ENCODE peak calls at places on chromosomes 16 and 17, in six cellular contexts. N is vagina, L is heart left ventricle, Z is K562, B is GM23338, T is Panc1. X is an unnamed sample.

GRCh38 chr16:12518238-12519004 is 285.3 kb downstream of the CPPED1 start:
- DNase-seq in L (no peak), B (no peak), T (no peak), Z (no peak), N (no peak), X (no peak)

GRCh38 chr16:55012362-55012761 is 81.7 kb downstream of the IRX5 start:
- DNase-seq in T (no peak), L (no peak), B (no peak), N (no peak), Z (no peak), X (no peak)

GRCh38 chr16:52861614-52862022 is 191.1 kb downstream of the CHD9NB start:
- DNase-seq in B (peak; percentile 71), N (no peak), T (no peak), L (no peak), Z (no peak), X (peak; percentile 7)

GRCh38 chr16:89847056-89847929 is 19.0 kb downstream of the SPIRE2 start:
- DNase-seq in N (no peak), L (no peak), T (no peak), B (no peak), Z (no peak), X (no peak)

GRCh38 chr16:55418586-55418985 is 60.4 kb upstream of the MMP2 start:
- DNase-seq in Z (no peak), T (no peak), B (peak; percentile 35), L (no peak), N (no peak), X (no peak)

GRCh38 chr17:31674717-31675349 is 184.2 kb downstream of the COPRS start:
- DNase-seq in Z (no peak), N (no peak), T (no peak), B (no peak), L (no peak), X (peak; percentile 61)

GRCh38 chr16:14600164-14600563 is 29.9 kb downstream of the PARN start:
- DNase-seq in T (peak; percentile 17), N (no peak), L (no peak), Z (peak; percentile 15), B (peak; percentile 60), X (no peak)

GRCh38 chr17:35684046-35684802 is 47.2 kb upstream of the RASL10B start:
- DNase-seq in T (no peak), L (no peak), B (peak; percentile 63), Z (no peak), N (no peak), X (peak; percentile 31)

GRCh38 chr16:31452631-31453106 is 6.6 kb upstream of the ARMC5 start:
- DNase-seq in T (no peak), L (no peak), Z (peak; percentile 71), B (peak; percentile 42), N (no peak), X (no peak)

GRCh38 chr17:77423589-77424451 is 283.1 kb downstream of the SEC14L1 start:
- DNase-seq in T (peak; percentile 69), L (peak; percentile 84), Z (no peak), B (no peak), N (no peak), X (peak; percentile 88)

GRCh38 chr16:66952430-66953139 is 8.5 kb upstream of the CES3 start:
- DNase-seq in L (no peak), T (no peak), B (no peak), N (no peak), Z (no peak), X (no peak)

GRCh38 chr17:12998461-12998860 is 19.4 kb downstream of the ELAC2 start:
- DNase-seq in T (no peak), B (no peak), Z (no peak), N (no peak), L (no peak), X (no peak)

GRCh38 chr17:49680314-49680713 is 2.4 kb upstream of the SPOP start:
- DNase-seq in Z (no peak), L (no peak), T (no peak), N (no peak), B (no peak), X (no peak)

GRCh38 chr16:56988161-56988947 is 1.0 kb upstream of the NLRC5 start:
- DNase-seq in T (no peak), L (no peak), Z (no peak), B (no peak), N (no peak), X (no peak)

GRCh38 chr17:80512233-80512632 is 32.4 kb upstream of the RPTOR start:
- DNase-seq in N (no peak), T (no peak), L (no peak), Z (no peak), B (no peak), X (no peak)

GRCh38 chr17:40490289-40490853 is 11.1 kb downstream of the TNS4 start:
- DNase-seq in T (no peak), B (peak; percentile 70), N (no peak), Z (peak; percentile 32), L (no peak), X (peak; percentile 27)

GRCh38 chr17:68431661-68432071 is 25.6 kb downstream of the WIPI1 start:
- DNase-seq in B (peak; percentile 79), N (no peak), T (no peak), L (no peak), Z (no peak), X (no peak)

GRCh38 chr16:27748868-27749546 is 199.1 kb downstream of the KATNIP start:
- DNase-seq in L (no peak), T (no peak), Z (peak; percentile 89), N (no peak), B (peak; percentile 77), X (peak; percentile 70)

GRCh38 chr17:45574376-45574775 is 83.9 kb upstream of the PLEKHM1 start:
- DNase-seq in N (no peak), T (no peak), L (no peak), B (no peak), Z (peak; percentile 5), X (no peak)

GRCh38 chr17:48074322-48075054 is 26.3 kb downstream of the NFE2L1 start:
- DNase-seq in T (peak; percentile 53), B (peak; percentile 92), Z (peak; percentile 53), L (peak; percentile 80), N (no peak), X (peak; percentile 89)

GRCh38 chr17:82023447-82024241 is 539 bp downstream of the LRRC45 start:
- DNase-seq in B (peak; percentile 69), T (no peak), L (no peak), N (no peak), Z (no peak), X (no peak)

GRCh38 chr17:47916489-47917208 is 20.6 kb downstream of the SP2 start:
- DNase-seq in N (no peak), L (no peak), B (no peak), Z (no peak), T (no peak), X (no peak)

GRCh38 chr16:50099957-50100648 is 34.3 kb downstream of the HEATR3 start:
- DNase-seq in N (no peak), B (no peak), T (no peak), L (no peak), Z (no peak), X (no peak)

GRCh38 chr17:69607162-69607834 is 192.8 kb downstream of the MAP2K6 start:
- DNase-seq in T (no peak), B (peak; percentile 80), L (peak; percentile 76), N (no peak), Z (peak; percentile 21), X (no peak)

GRCh38 chr16:84334058-84334457 is 34.3 kb upstream of the ATP2C2 start:
- DNase-seq in T (no peak), B (no peak), L (no peak), Z (no peak), N (no peak), X (no peak)

GRCh38 chr16:89700649-89701424 is 668 bp downstream of the SPATA2L start:
- DNase-seq in T (no peak), Z (peak; percentile 69), N (no peak), B (peak; percentile 81), L (no peak), X (no peak)

GRCh38 chr16:47523342-47524006 is 62.3 kb downstream of the PHKB start:
- DNase-seq in B (peak; percentile 24), N (no peak), L (no peak), Z (no peak), T (no peak), X (no peak)

GRCh38 chr17:55466671-55467070 is 44.6 kb downstream of the SMIM36 start:
- DNase-seq in Z (no peak), T (no peak), B (peak; percentile 57), N (no peak), L (no peak), X (peak; percentile 72)
- H3K4me3 ChIP-seq in Z (no peak overlapping the region), T (no peak overlapping the region), B (peak overlapping the region; percentile 31), N (no peak overlapping the region), L (no peak overlapping the region), X (no peak overlapping the region)

DNA sequence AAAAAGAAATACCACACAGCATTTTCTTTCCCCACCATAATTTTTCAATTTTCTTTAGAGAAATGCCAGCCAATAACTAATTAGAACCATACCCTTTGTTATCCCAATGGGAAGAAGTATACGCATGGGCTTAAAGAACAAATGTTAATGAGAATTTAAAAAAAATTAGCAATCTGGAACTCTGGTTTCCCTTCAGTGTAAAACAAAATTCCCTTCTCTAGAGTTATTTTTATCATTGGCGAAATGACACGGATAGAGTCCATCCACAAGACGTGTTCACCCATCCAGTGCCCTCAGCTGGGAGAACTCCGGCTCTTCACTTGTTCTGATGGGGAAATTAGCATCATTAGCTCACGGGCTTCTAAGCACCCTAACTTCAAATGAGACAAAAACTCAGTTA is 3.3 kb downstream of the NXN start:
- DNase-seq in T (no peak), Z (no peak), L (no peak), B (no peak), N (no peak), X (no peak)
- H3K4me3 ChIP-seq in T (peak overlapping the region; percentile 69), Z (no peak overlapping the region), L (no peak overlapping the region), B (peak overlapping the region; percentile 78), N (no peak overlapping the region), X (no peak overlapping the region)

DNA sequence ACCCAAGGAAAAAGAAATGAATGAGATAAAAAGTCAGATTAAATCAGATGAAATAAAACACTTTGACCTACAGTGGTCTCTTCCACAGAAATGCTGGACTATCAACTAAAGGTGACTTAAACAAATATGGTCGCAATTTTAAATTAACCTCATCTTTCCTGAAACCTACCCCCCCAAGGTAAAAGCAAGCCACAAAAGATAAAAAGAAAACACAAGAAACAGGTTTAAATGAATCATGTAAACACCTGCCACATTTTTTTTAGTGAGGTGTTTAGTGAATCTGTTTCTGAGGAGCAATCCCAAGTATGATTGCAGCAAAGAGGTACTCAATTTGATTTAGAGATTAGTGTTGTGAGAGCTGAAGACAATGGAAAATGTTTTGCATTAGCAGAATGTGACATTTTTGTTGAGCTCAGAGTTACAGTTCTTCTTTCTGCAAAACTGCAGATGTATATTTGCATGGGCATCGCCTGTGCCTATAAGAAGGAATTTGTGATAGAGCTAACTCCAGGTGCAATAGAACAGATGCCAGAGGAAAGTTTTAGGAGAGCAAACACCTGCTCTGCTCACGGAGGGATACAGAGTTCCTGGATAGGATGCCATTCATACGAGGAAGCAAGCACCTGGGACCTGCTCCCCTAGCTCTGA is 3.4 kb upstream of the MMD start:
- DNase-seq in L (no peak), B (no peak), T (no peak), Z (no peak), N (no peak), X (no peak)
- H3K4me3 ChIP-seq in L (no peak overlapping the region), B (no peak overlapping the region), T (no peak overlapping the region), Z (no peak overlapping the region), N (no peak overlapping the region), X (no peak overlapping the region)

DNA sequence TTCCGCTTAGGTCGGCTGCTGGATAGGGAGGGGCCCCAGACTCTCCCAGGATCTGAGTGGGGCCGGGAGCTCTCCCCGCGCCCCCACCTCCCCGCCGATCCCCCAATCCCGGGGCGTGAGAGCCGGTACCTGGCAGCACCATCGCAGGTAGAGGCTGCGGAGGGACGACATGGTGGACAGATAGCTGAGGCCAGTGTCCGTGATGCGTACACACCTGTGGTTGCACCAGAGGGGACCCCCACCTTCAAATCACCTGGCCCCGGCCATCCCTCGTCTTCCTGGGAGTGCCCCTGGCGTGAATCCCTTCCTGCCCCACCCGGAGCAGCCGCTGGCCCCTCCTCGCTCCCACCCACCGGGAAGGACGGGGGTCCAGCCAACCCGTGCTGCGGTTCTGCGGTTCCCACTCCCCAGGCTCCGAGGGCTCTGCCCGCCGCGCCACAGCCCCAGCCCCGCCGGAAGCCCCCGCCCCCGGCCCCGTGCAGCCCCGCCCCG is 4.7 kb upstream of the WDR24 start:
- DNase-seq in B (no peak), Z (no peak), T (no peak), L (no peak), N (no peak), X (no peak)
- H3K4me3 ChIP-seq in B (peak overlapping the region; percentile 68), Z (peak overlapping the region; percentile 45), T (no peak overlapping the region), L (no peak overlapping the region), N (peak overlapping the region; percentile 38), X (peak overlapping the region; percentile 8)